ENCODE peak calls at places on chromosome 1, in nine cellular contexts. K is DND-41; U is left lung; T is CD8-positive, alpha-beta T cell; O is WERI-Rb-1; P is BJ; N is A673; L is upper lobe of left lung; D is Peyer's patch. C is an unnamed sample.

GRCh38 chr1:176033879-176034278 is 173.2 kb downstream of the COP1 start:
- DNase-seq in D (no peak), P (peak; percentile 3), L (no peak), U (no peak), N (no peak), T (no peak), O (no peak), K (no peak), C (no peak)

GRCh38 chr1:31591425-31592093 is 15.2 kb downstream of the TINAGL1 start:
- DNase-seq in L (no peak), N (peak; percentile 79), K (no peak), O (no peak), P (no peak), T (no peak), U (no peak), D (peak; percentile 48), C (no peak)

GRCh38 chr1:8424539-8425116 is 106.7 kb downstream of the SLC45A1 start:
- DNase-seq in O (peak; percentile 21), K (peak; percentile 42), L (peak; percentile 88), T (peak; percentile 42), P (no peak), N (no peak), D (peak; percentile 81), U (peak; percentile 58), C (peak; percentile 67)

GRCh38 chr1:62746086-62746808 is 37.7 kb upstream of the ATG4C start:
- DNase-seq in N (peak; percentile 77), K (no peak), U (no peak), L (no peak), T (no peak), O (no peak), D (no peak), P (no peak), C (peak; percentile 27)

GRCh38 chr1:27575861-27576331 is 28.0 kb downstream of the AHDC1 start:
- DNase-seq in D (peak; percentile 68), U (peak; percentile 79), O (no peak), T (no peak), P (no peak), N (no peak), K (no peak), L (peak; percentile 87), C (no peak)

GRCh38 chr1:172638885-172639831 is 19.7 kb upstream of the FASLG start:
- DNase-seq in L (no peak), K (peak; percentile 79), P (peak; percentile 76), D (no peak), O (no peak), T (peak; percentile 49), N (no peak), U (no peak), C (peak; percentile 70)

GRCh38 chr1:57118948-57119637 is 153.3 kb upstream of the C8B start:
- DNase-seq in T (no peak), O (no peak), L (no peak), N (no peak), P (no peak), U (no peak), D (no peak), K (no peak), C (no peak)

GRCh38 chr1:53121319-53122172 is 20.9 kb downstream of the SLC1A7 start:
- DNase-seq in K (peak; percentile 52), U (no peak), T (no peak), N (no peak), P (no peak), D (no peak), O (peak; percentile 90), L (no peak), C (no peak)

GRCh38 chr1:198156111-198156744 is 570 bp upstream of the NEK7 start:
- DNase-seq in N (peak; percentile 78), P (no peak), L (peak; percentile 77), D (peak; percentile 68), O (peak; percentile 94), K (peak; percentile 83), U (peak; percentile 59), T (peak; percentile 67), C (peak; percentile 45)

GRCh38 chr1:18936471-18936813 is 20.0 kb downstream of the IFFO2 start:
- DNase-seq in D (no peak), N (no peak), U (no peak), O (no peak), K (no peak), P (no peak), T (no peak), L (no peak), C (no peak)

GRCh38 chr1:229336345-229336744 is 6.5 kb downstream of the CCSAP start:
- DNase-seq in U (no peak), D (no peak), O (no peak), K (no peak), L (no peak), P (no peak), T (no peak), N (no peak), C (no peak)

GRCh38 chr1:17232759-17233661 is 15.9 kb upstream of the PADI3 start:
- DNase-seq in N (peak; percentile 57), U (no peak), L (no peak), D (no peak), T (no peak), P (peak; percentile 88), K (no peak), O (no peak), C (no peak)

GRCh38 chr1:117093091-117093534 is 28.4 kb downstream of the TRIM45 start:
- DNase-seq in D (no peak), P (peak; percentile 93), K (no peak), O (no peak), N (peak; percentile 59), T (no peak), L (no peak), U (no peak), C (no peak)

GRCh38 chr1:21262282-21263051 is 27.8 kb downstream of the ECE1 start:
- DNase-seq in U (no peak), L (no peak), N (no peak), T (no peak), D (peak; percentile 69), P (peak; percentile 75), K (no peak), O (no peak), C (no peak)

GRCh38 chr1:94031154-94031553 is 89.8 kb downstream of the ABCA4 start:
- DNase-seq in L (no peak), O (no peak), T (no peak), K (no peak), D (no peak), U (no peak), N (no peak), P (no peak), C (no peak)

GRCh38 chr1:162145966-162146696 is 76.6 kb downstream of the NOS1AP start:
- DNase-seq in L (no peak), P (no peak), D (no peak), T (no peak), K (no peak), N (peak; percentile 86), O (peak; percentile 50), U (no peak), C (no peak)

GRCh38 chr1:241503444-241503843 is 16.1 kb downstream of the FH start:
- DNase-seq in D (no peak), L (no peak), P (no peak), K (no peak), T (no peak), O (no peak), N (no peak), U (no peak), C (no peak)

GRCh38 chr1:241507189-241507820 is 12.2 kb downstream of the FH start:
- DNase-seq in K (no peak), T (no peak), N (no peak), O (no peak), U (no peak), L (no peak), P (no peak), D (no peak), C (no peak)
- H3K36me3 ChIP-seq in K (peaks cover 93% of the 10 kb centered on the region), T (peaks cover 26% of the 10 kb centered on the region), N (peaks cover 47% of the 10 kb centered on the region), O (peaks cover 94% of the 10 kb centered on the region), U (peaks cover 91% of the 10 kb centered on the region), L (peaks cover 29% of the 10 kb centered on the region), P (peaks cover 12% of the 10 kb centered on the region), D (no peaks in the 10 kb centered on the region), C (peaks cover 47% of the 10 kb centered on the region)

DNA sequence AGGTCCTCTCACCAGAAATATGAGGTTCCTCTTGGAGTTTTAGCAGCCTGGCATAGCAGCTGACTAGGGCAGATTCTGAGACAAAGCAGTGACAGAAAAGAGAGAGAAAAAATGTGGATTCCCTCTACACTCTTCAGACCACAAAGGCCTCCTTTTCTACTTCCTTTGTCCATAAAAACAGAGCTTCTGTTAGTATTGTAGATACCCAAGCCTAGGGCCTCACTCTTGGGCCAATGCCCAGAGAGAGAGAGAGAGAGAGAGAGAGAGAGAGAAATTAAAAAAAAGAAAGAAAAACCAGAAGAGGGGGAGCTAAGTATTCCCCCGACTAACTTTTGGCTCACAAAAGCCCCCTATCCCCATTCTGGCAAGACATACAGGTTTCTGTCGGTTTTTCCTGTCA is 2.4 kb upstream of the ZRANB2 start:
- DNase-seq in O (no peak), D (no peak), K (no peak), N (no peak), L (no peak), P (no peak), T (no peak), U (no peak), C (no peak)
- H3K27me3 ChIP-seq in O (no peaks in the 10 kb centered on the region), D (no peaks in the 10 kb centered on the region), K (no peaks in the 10 kb centered on the region), N (no peaks in the 10 kb centered on the region), L (no peaks in the 10 kb centered on the region), P (no peaks in the 10 kb centered on the region), T (no peaks in the 10 kb centered on the region), U (no peaks in the 10 kb centered on the region), C (peaks cover 6% of the 10 kb centered on the region)

GRCh38 chr1:28740118-28740517 is 3.4 kb downstream of the YTHDF2 start:
- DNase-seq in P (no peak), K (no peak), L (peak; percentile 32), N (no peak), T (no peak), O (no peak), U (no peak), D (no peak), C (no peak)

GRCh38 chr1:28745653-28746173 is 9.0 kb downstream of the YTHDF2 start:
- DNase-seq in P (no peak), K (no peak), U (no peak), T (no peak), D (no peak), O (no peak), L (no peak), N (no peak), C (no peak)

GRCh38 chr1:28744184-28744583 is 7.4 kb downstream of the YTHDF2 start:
- DNase-seq in N (no peak), U (no peak), O (no peak), P (no peak), K (no peak), L (no peak), D (no peak), T (no peak), C (no peak)
- H3K36me3 ChIP-seq in N (peaks cover 71% of the 10 kb centered on the region), U (peaks cover 84% of the 10 kb centered on the region), O (peaks cover 94% of the 10 kb centered on the region), P (peaks cover 18% of the 10 kb centered on the region), K (peaks cover 96% of the 10 kb centered on the region), L (peaks cover 12% of the 10 kb centered on the region), D (no peaks in the 10 kb centered on the region), T (peaks cover 47% of the 10 kb centered on the region), C (peaks cover 53% of the 10 kb centered on the region)

GRCh38 chr1:6711174-6711573 is 9.6 kb upstream of the DNAJC11 start:
- DNase-seq in D (no peak), T (no peak), L (no peak), O (no peak), U (no peak), K (no peak), P (no peak), N (no peak), C (no peak)
- H3K27me3 ChIP-seq in D (no peaks in the 10 kb centered on the region), T (no peaks in the 10 kb centered on the region), L (no peaks in the 10 kb centered on the region), O (no peaks in the 10 kb centered on the region), U (no peaks in the 10 kb centered on the region), K (no peaks in the 10 kb centered on the region), P (no peaks in the 10 kb centered on the region), N (peaks cover 25% of the 10 kb centered on the region), C (no peaks in the 10 kb centered on the region)

C was measured in CD8-positive, alpha-beta memory T cell.